ENCODE peak calls at places on chromosomes 7 and 10, in six cellular contexts. P is spleen, S is heart left ventricle, F is A549, C is aorta, K is foreskin keratinocyte. L is an unnamed sample.

GRCh38 chr10:1509003-1509402 is 228.3 kb downstream of the ADARB2 start:
- DNase-seq in P (no peak), S (no peak), F (no peak), C (no peak), K (no peak), L (no peak)

GRCh38 chr7:876972-877311 is 588 bp downstream of the GET4 start:
- DNase-seq in P (no peak), S (no peak), F (peak), C (peak), K (no peak), L (no peak)

GRCh38 chr7:139639563-139639962 is 116.1 kb downstream of the CLEC2L start:
- DNase-seq in P (no peak), S (no peak), F (no peak), C (no peak), K (no peak), L (no peak)

GRCh38 chr10:129531195-129531968 is 64.3 kb downstream of the MGMT start:
- DNase-seq in P (no peak), S (no peak), F (peak), C (no peak), K (peak), L (no peak)

GRCh38 chr10:7788640-7789335 is 811 bp downstream of the ATP5F1C start:
- DNase-seq in P (no peak), S (no peak), F (no peak), C (no peak), K (no peak), L (no peak)

GRCh38 chr10:36779238-36779846 is 346.1 kb upstream of the ANKRD30A start:
- DNase-seq in P (no peak), S (no peak), F (peak), C (no peak), K (peak), L (no peak)

GRCh38 chr7:80583901-80584300 is 54.5 kb upstream of the CD36 start:
- DNase-seq in P (no peak), S (no peak), F (no peak), C (no peak), K (no peak), L (no peak)

GRCh38 chr7:133310232-133310852 is 57.5 kb downstream of the EXOC4 start:
- DNase-seq in P (no peak), S (no peak), F (no peak), C (no peak), K (no peak), L (no peak)

GRCh38 chr10:114631678-114632417 is 26.2 kb downstream of the ABLIM1 start:
- DNase-seq in P (peak), S (peak), F (no peak), C (peak), K (no peak), L (no peak)

GRCh38 chr7:66257481-66257880 is 52.3 kb downstream of the TPST1 start:
- DNase-seq in P (no peak), S (no peak), F (no peak), C (no peak), K (no peak), L (no peak)

GRCh38 chr10:42988069-42988468 is 88.8 kb upstream of the RET start:
- DNase-seq in P (peak), S (no peak), F (no peak), C (no peak), K (no peak), L (no peak)

GRCh38 chr10:93445097-93445960 is 36.8 kb downstream of the MYOF start:
- DNase-seq in P (no peak), S (peak), F (peak), C (peak), K (peak), L (no peak)

GRCh38 chr10:93515071-93515962 is 18.9 kb downstream of the CEP55 start:
- DNase-seq in P (no peak), S (no peak), F (no peak), C (no peak), K (no peak), L (no peak)

GRCh38 chr7:1045038-1045726 is 836 bp downstream of the GPR146 start:
- DNase-seq in P (no peak), S (no peak), F (no peak), C (no peak), K (no peak), L (no peak)

GRCh38 chr10:132986978-132987377 is 44.6 kb upstream of the CFAP46 start:
- DNase-seq in P (peak), S (no peak), F (no peak), C (no peak), K (no peak), L (no peak)

DNA sequence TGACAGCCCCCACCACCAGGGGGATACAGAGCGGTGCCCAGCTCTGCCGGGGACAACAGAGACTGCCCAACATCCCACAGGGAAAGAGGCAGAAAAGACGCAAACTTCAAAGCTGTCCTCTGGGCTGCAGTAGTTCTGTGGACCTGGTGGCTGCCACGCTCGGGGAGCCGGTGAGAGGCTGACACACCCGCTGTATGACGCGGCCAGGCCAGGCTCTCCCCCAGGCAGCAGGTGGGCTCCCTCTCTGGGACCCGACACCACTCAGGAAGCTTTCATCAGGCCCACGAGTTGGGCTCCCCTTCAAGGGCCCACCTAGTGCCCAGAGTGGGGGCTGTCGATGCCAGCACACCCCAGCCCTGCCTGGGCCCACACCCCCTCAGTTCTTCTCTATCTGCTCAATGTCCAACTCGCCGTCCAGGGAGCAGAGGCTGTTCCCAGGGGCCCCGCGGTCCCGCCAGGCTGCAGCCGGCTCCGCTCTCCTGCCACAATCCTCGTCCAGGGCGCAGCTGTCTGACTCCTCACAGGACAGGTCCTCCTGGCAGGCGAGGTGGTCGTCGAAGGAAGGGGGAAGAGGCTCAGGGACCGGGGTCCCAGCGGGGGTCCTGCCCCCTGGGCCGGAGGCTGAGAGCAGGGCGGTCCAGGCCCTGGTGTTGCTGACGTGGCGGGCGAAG is 121.2 kb downstream of the FAM53B start:
- DNase-seq in P (no peak), S (no peak), F (no peak), C (no peak), K (no peak), L (no peak)
- H3K27ac ChIP-seq in P (peak), S (no peak), F (no peak), C (no peak), K (no peak), L (no peak)

GRCh38 chr10:31147220-31147608 is 115.5 kb upstream of the ZNF438 start:
- DNase-seq in P (no peak), S (no peak), F (peak), C (no peak), K (peak), L (no peak)
- H3K27ac ChIP-seq in P (no peak), S (peak), F (peak), C (no peak), K (no peak), L (no peak)

DNA sequence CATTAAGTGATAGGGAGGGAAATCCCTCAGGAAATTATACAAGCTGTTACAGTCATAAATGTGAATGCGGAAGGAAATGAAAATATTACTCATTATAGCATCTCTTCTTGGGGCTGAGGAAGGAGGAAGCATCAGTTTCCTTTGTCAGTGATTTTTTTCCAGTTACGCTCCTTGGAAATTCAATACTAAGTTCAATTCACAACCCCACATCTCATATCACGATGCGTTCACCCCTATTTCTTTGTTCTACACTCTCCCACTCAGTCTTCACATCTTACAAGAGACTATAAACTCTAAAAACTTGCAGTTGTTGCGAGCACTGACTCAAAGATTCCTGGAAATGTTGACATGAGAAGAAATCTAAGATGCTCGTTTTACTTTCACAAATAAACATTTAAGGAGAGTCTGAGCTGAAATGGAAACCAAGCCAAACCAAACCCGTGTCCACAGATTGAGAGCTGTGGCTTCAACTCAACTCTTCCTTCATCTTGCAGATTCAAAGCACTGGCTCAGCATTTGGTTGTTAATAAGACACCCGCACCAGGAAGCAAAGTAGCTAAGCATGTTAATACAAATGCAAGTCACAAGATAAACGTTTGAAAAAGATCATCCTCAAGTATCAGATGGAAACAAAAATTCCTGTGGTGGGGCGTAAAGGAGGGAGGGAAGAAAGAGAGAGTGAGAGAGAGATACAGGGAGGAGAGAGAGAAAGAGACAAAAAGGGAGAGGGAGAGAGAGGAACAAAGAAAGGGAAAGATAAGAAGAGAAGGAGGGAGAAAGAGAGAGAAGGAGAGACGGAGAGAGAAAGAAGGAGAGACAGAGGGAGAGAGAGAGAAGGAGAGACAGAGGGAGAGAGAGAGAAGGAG is 150.0 kb upstream of the RSU1 start:
- DNase-seq in P (no peak), S (no peak), F (no peak), C (no peak), K (no peak), L (no peak)
- H3K27ac ChIP-seq in P (peak), S (peak), F (peak), C (peak), K (no peak), L (no peak)

GRCh38 chr10:78727728-78728127 is 341.0 kb upstream of the ZMIZ1 start:
- DNase-seq in P (no peak), S (no peak), F (no peak), C (no peak), K (no peak), L (no peak)
- H3K27ac ChIP-seq in P (no peak), S (peak), F (no peak), C (no peak), K (no peak), L (no peak)

GRCh38 chr10:84820596-84820995 is 492.2 kb downstream of the CCSER2 start:
- DNase-seq in P (no peak), S (no peak), F (no peak), C (no peak), K (no peak), L (no peak)

GRCh38 chr10:84825330-84825729 is 496.9 kb downstream of the CCSER2 start:
- DNase-seq in P (no peak), S (peak), F (peak), C (no peak), K (peak), L (no peak)

GRCh38 chr10:84826704-84827103 is 498.3 kb downstream of the CCSER2 start:
- DNase-seq in P (no peak), S (no peak), F (no peak), C (no peak), K (no peak), L (no peak)

GRCh38 chr10:84822926-84823325 is 494.5 kb downstream of the CCSER2 start:
- DNase-seq in P (no peak), S (no peak), F (no peak), C (no peak), K (no peak), L (no peak)

DNA sequence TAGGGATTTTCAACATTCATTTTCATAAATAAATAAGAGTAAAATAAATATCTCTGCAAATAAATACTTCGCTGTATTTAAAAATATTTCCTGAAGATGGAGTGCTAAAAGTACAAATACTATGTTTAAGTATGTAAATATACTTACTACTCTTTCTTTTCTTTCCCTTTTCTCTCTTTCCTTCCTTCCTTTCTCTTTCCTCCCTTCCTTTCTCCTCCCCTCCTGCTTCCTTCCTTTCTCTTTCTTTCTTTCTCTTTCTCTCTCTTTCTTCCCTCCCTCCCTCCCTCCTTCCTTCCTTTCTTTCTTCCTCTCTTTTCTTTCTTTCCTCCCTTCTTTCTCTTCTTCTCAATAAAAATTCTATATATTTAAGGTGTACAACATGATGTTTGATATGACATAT is 496.1 kb downstream of the CCSER2 start:
- DNase-seq in P (no peak), S (no peak), F (no peak), C (no peak), K (no peak), L (no peak)
- H3K27ac ChIP-seq in P (no peak), S (peak), F (no peak), C (no peak), K (no peak), L (no peak)

GRCh38 chr10:11225935-11226334 is 208.3 kb downstream of the CELF2 start:
- DNase-seq in P (peak), S (no peak), F (no peak), C (no peak), K (peak), L (no peak)
- H3K27ac ChIP-seq in P (peak), S (no peak), F (no peak), C (no peak), K (no peak), L (no peak)

GRCh38 chr7:16648551-16648950 is 2.6 kb downstream of the BZW2 start:
- DNase-seq in P (no peak), S (no peak), F (no peak), C (no peak), K (no peak), L (no peak)
- H3K27ac ChIP-seq in P (no peak), S (peak), F (peak), C (no peak), K (no peak), L (peak)

DNA sequence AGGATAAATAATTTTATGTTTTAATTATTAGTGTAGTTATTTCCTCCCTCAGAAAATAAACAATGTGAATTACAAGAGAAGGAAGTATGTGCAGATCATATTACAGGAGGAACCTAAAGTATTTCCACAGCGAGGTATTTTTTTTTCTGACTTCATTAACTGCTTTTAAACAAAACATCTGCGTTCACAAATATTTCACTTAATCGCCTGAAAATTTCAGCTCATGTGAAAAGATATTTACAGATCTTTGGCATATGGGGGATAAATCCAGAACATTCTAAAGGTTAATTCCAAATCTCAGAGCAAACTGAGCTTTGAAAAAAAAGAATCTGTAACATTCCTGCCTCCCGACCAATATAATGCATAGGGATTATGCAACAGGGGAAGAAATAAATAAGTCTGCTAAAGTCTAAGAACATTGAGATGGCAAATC is 39.3 kb downstream of the NT5C2 start:
- DNase-seq in P (no peak), S (no peak), F (peak), C (no peak), K (no peak), L (no peak)
- H3K27ac ChIP-seq in P (peak), S (peak), F (peak), C (peak), K (no peak), L (peak)

DNA sequence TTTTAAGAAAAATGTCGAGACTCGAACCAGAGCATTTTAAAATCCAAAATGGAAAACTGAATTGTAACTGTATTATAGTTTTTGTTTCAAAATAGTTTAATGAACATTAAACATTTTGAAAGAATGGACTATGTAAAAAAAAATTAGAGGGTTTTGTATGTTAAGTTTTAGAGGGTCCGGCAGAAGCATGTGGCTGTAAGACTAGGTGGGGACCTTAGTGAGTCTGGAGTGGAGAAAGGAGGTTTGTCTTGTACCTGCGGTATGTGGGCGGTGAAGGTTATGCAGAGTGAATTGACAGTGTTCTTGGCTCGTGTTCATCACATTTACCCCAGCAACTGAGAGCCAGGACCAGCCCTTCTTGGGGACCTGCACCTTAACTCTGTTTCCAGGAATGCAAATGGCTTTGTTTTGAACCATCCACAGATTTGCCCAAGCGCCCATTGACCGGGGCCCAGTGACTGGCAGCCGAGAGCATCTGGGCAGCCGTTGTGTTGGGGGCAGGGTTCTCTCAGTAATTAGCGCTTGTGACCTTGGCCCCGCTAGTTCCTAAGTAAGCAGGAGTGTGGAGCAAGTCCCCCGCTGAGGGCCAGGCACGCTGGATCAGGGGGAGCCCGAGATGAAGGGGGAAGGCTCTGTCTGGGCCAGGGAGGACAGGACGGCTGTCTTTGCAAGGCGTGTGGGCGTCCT is 1.4 kb upstream of the KLF6 start:
- DNase-seq in P (peak), S (peak), F (peak), C (peak), K (no peak), L (no peak)
- H3K27ac ChIP-seq in P (peak), S (peak), F (peak), C (peak), K (peak), L (peak)

DNA sequence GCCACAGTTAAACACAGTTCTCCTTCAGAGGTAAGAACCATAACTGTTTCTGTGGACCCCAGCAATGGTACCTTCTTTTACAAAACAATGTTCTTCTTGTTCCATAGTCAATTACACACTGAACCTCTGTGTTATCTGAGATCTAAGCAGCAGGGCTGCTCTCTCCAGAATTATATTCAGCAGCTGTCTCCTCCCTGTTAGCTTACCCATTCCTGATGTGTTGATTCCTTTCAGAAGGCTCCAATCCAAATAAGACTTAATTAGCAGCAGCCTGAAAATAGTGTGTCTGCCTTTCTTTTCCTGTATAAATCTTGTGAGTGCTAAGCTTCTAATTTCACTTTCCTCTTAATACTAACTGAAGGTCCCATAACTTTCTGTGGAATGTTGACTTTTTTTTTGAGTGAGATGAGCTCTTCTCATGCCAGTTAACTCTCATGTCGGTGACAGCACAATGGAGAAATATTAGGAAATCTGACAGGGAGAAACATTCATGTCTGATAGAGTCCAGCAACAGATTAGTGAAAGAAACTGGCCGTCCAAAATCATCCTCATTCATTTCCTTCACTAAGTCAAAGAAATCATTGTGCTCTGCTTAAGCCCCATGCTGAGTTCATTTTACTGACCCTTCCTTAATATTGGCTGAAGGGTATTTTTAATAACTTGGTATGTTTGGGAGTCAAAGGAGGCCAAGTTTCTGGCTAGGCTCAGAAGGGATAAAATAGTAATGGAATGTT is 226.5 kb downstream of the PRKG1 start:
- DNase-seq in P (no peak), S (no peak), F (no peak), C (no peak), K (no peak), L (no peak)
- H3K27ac ChIP-seq in P (peak), S (peak), F (no peak), C (peak), K (no peak), L (no peak)